ENCODE peak calls at places on chromosomes 1 and 21, in eight cellular contexts. C is cardiac fibroblast, Y is glutamatergic neuron, V is uterus, O is endothelial cell, J is left ventricle myocardium inferior, K is tibial artery, N is pancreas. U is an unnamed sample.

GRCh38 chr1:18343646-18344045 is 137.1 kb upstream of the KLHDC7A start:
- DNase-seq in V (no peak), C (no peak), J (no peak), O (no peak), N (no peak), K (no peak), Y (peak), U (no peak)

GRCh38 chr1:248926401-248927182 is 20.6 kb downstream of the PGBD2 start:
- DNase-seq in C (peak), Y (no peak), K (no peak), O (no peak), V (no peak), J (no peak), N (no peak), U (no peak)

GRCh38 chr21:45309069-45309521 is 21.4 kb upstream of the POFUT2 start:
- DNase-seq in N (peak), O (peak), Y (peak), J (peak), K (no peak), C (peak), V (no peak), U (peak)

GRCh38 chr1:28313710-28314510 is 14.9 kb upstream of the MED18 start:
- DNase-seq in V (peak), J (no peak), N (peak), C (peak), Y (no peak), O (no peak), K (peak), U (no peak)

GRCh38 chr1:65412984-65413375 is 7.5 kb upstream of the LEPR start:
- DNase-seq in N (no peak), K (no peak), Y (no peak), C (peak), V (no peak), J (no peak), O (no peak), U (no peak)

GRCh38 chr1:30657131-30658013 is 66.0 kb downstream of the MATN1 start:
- DNase-seq in Y (no peak), O (no peak), N (peak), V (no peak), C (no peak), J (no peak), K (no peak), U (no peak)

GRCh38 chr1:113912594-113913311 is 7.6 kb downstream of the DCLRE1B start:
- DNase-seq in O (no peak), C (peak), J (peak), Y (peak), V (peak), N (no peak), K (no peak), U (no peak)

GRCh38 chr1:228405979-228406265 is 713 bp downstream of the TRIM11 start:
- DNase-seq in J (no peak), O (no peak), V (no peak), N (no peak), C (peak), Y (peak), K (no peak), U (peak)

GRCh38 chr1:20725189-20726106 is 7.1 kb downstream of the SH2D5 start:
- DNase-seq in N (peak), K (no peak), C (peak), O (no peak), J (no peak), V (no peak), Y (no peak), U (peak)

GRCh38 chr1:119816407-119816806 is 5.1 kb upstream of the REG4 start:
- DNase-seq in C (no peak), Y (no peak), V (no peak), N (no peak), O (no peak), J (no peak), K (no peak), U (no peak)

DNA sequence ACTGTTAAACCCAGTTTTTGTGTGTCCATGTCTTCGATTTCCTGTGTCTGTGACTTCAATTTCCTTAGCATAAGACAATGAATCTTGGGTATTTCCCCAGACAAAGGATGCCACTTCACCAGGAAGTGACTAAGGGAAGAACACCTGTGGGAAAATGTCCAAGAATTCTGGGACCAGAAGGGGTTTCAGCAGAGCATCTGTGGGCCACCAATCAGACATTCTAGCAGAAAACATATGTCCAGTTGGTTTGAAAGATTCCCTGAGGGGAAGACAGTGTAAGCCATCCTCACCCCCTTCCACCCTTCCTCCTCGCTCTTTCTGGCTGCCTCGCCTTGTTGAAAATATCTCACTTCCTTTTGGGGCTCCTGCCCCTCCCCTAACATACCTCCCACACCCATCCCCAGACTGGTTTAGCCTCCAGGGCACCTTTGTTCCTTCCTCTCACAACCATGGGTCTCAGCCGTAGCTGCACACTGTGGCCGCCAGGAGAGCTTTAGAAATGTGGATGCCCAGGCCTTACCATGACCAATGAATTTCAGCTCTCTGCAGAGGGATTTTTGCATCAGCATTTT is 25.5 kb upstream of the IFNAR1 start:
- DNase-seq in Y (no peak), V (no peak), J (no peak), K (no peak), C (peak), N (no peak), O (no peak), U (no peak)
- TF ChIP-seq CTCF in Y (no peak), V (no peak), J (no peak), K (no peak), C (no peak), N (no peak), O (no peak), U (peak)

DNA sequence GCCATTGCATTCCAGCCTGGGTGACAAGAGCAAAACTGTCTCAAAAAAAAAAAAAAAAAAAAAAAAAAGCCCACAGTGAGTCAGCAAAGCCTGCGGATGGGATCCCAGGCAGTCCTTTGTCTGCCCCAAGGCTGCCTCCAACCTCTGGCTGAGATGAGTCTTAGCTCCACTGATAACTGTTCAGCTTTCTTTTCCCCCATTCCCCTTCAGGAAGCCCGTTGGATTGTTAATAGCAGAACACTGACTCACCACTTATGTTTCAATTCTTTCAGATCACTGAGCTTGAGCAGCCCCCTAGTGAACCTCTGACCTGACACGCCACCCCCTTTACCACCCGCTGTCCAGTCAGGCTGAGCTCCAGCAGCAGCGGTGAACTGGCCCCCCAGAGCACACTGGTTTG is 57.5 kb downstream of the ERG start:
- DNase-seq in O (no peak), Y (no peak), N (no peak), J (no peak), C (peak), K (no peak), V (no peak), U (no peak)
- TF ChIP-seq CTCF in O (no peak), Y (no peak), N (no peak), J (no peak), C (no peak), K (no peak), V (no peak), U (no peak)

GRCh38 chr1:40938393-40938792 is 41.1 kb upstream of the CTPS1 start:
- DNase-seq in Y (no peak), O (no peak), V (no peak), K (no peak), J (no peak), N (peak), C (no peak), U (no peak)
- TF ChIP-seq CTCF in Y (no peak), O (no peak), V (no peak), K (no peak), J (no peak), N (no peak), C (no peak), U (no peak)

GRCh38 chr21:38805282-38806152 is at the start of gene ETS2:
- DNase-seq in C (peak), N (peak), J (peak), K (peak), V (peak), Y (peak), O (peak), U (peak)

GRCh38 chr21:38807481-38807880 is 1.8 kb downstream of the ETS2 start:
- DNase-seq in C (no peak), Y (no peak), K (no peak), O (no peak), J (no peak), V (no peak), N (no peak), U (no peak)

GRCh38 chr21:38804617-38805281 is 980 bp upstream of the ETS2 start:
- DNase-seq in N (peak), Y (peak), O (peak), J (peak), C (no peak), K (peak), V (peak), U (peak)

GRCh38 chr21:38806942-38807284 is 1.2 kb downstream of the ETS2 start:
- DNase-seq in C (peak), O (no peak), Y (no peak), V (no peak), J (no peak), K (no peak), N (no peak), U (no peak)

DNA sequence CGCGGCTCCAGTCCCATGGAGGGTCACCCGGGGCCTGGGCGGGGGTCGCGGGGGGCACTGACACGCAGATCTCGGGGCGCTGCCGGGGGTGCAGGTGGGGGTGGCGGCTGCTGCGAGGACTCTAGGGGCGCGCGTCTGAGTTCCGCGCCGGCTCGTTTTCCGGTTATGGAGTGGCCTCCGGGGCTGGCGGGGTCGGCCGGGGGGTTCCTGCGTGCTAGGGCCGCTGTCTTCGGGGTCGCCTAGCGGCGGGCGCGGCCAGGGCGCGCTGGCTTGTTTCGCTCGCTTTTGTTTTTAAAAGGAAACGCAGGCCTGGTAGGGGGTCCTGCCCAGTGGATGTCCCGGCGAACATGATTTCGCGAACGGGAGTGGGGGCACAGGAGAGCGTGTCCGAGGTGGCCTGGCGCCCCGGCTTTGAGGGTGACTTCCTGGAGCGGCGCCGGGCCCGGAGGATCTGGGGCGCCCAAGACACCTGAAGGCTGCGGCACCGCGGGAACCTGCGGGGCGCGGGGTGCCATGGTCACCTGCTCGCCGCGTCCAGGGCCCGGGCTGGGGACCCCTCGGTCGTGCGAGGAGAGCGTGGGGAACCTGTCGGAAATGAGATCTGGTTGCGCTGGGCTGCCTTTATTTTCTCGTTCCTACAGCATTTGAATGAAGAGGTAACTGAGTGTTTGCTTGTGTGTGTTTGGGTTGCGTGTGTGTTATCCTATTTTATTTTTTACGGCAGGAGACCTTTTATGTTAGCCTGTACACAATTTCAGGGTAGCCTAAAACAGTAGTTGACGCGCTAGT is 618 bp downstream of the ETS2 start:
- DNase-seq in V (no peak), J (peak), C (no peak), Y (peak), K (no peak), N (peak), O (peak), U (no peak)
- TF ChIP-seq CTCF in V (no peak), J (peak), C (no peak), Y (peak), K (peak), N (no peak), O (no peak), U (peak)

DNA sequence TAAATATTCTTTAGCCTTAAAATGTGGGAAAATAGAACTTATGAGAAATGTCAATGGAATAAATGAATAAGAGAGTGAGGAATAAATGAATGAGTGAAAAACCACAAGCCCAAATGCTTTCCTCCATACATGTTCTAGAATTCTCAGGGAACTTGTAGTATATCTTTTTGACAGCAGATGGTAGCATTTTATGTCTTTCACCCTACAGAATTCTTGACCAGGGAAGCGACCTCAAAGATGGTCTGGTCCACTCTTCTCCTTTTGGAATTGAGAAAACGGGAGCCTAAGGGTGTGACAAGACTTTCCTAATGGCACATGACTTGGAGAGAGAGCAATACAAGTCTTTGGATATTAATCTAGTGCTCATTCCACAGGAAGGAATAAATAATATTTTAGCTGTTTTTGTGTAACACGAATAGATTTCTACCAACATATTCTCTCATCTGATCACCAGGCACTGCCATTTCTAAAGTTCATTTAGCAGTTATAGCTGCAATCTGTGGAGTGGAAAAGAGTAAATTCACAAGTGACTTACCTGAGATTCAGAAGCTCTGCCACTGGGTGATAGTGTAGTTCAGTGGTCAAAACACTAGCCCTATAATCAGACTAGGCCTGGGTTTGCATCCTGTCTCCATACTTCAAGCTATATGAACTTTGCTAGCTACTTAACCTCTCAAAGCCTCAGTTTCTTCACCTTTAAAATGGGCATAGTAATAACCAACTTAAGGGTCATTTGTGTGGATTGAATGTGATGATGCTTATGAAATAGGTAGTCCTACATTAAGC is 15.0 kb upstream of the F5 start:
- DNase-seq in O (no peak), K (no peak), J (no peak), V (no peak), C (peak), Y (no peak), N (no peak), U (no peak)
- TF ChIP-seq CTCF in O (peak), K (peak), J (peak), V (peak), C (peak), Y (no peak), N (peak), U (peak)

GRCh38 chr21:39022901-39023693 is 160.2 kb downstream of the PSMG1 start:
- DNase-seq in J (peak), K (no peak), O (no peak), V (peak), Y (peak), N (no peak), C (peak), U (no peak)
- TF ChIP-seq CTCF in J (peak), K (no peak), O (no peak), V (peak), Y (no peak), N (no peak), C (no peak), U (peak)

U was measured in H9.